ENCODE peak calls at places on chromosomes 6 and 20, in ten cellular contexts. C is lower lobe of right lung; Q is endothelial cell of umbilical vein; Z is astrocyte; A is A673; T is CD8-positive, alpha-beta T cell; K is CD8-positive, alpha-beta memory T cell; D is PC-3; I is ovary; G is fibroblast of villous mesenchyme. U is an unnamed sample.

GRCh38 chr20:19812056-19812455 is 54.0 kb downstream of the RIN2 start:
- DNase-seq in C (no peak), Q (no peak), T (no peak), A (no peak), G (peak), K (no peak), D (no peak), Z (peak), I (no peak), U (no peak)

GRCh38 chr20:41003143-41003932 is 25.3 kb upstream of the TOP1 start:
- DNase-seq in I (no peak), C (peak), Q (peak), T (peak), A (peak), Z (peak), G (peak), K (peak), D (peak), U (peak)

GRCh38 chr6:119076173-119076965 is 2.1 kb downstream of the FAM184A start:
- DNase-seq in C (no peak), Z (no peak), I (no peak), G (no peak), K (no peak), D (no peak), T (no peak), A (no peak), Q (no peak), U (no peak)

GRCh38 chr20:61874421-61875068 is 191.1 kb downstream of the TAF4 start:
- DNase-seq in Z (peak), C (no peak), T (no peak), I (no peak), G (peak), K (no peak), A (peak), Q (no peak), D (peak), U (no peak)

GRCh38 chr20:61360296-61360695 is 108.2 kb downstream of the CDH4 start:
- DNase-seq in Q (no peak), D (no peak), C (no peak), I (no peak), T (no peak), K (no peak), Z (no peak), A (no peak), G (no peak), U (no peak)

GRCh38 chr20:23492292-23492691 is 1.4 kb downstream of the CST8 start:
- DNase-seq in Z (no peak), A (no peak), G (no peak), K (no peak), Q (no peak), T (no peak), C (no peak), D (no peak), I (no peak), U (no peak)

GRCh38 chr20:59664389-59665055 is 60.2 kb downstream of the PHACTR3 start:
- DNase-seq in I (no peak), Z (no peak), T (no peak), C (no peak), G (no peak), A (no peak), K (no peak), D (no peak), Q (no peak), U (no peak)

GRCh38 chr6:35719830-35720733 is 16.8 kb upstream of the ARMC12 start:
- DNase-seq in D (no peak), Z (no peak), C (peak), G (peak), A (peak), Q (peak), K (no peak), T (no peak), I (peak), U (peak)

GRCh38 chr6:63765828-63766227 is 130.2 kb downstream of the PHF3 start:
- DNase-seq in A (no peak), I (no peak), Q (no peak), G (no peak), T (no peak), D (no peak), C (no peak), Z (no peak), K (no peak), U (no peak)

GRCh38 chr6:145360865-145361264 is 374.5 kb downstream of the EPM2A start:
- DNase-seq in Q (no peak), Z (no peak), T (no peak), A (no peak), C (no peak), I (no peak), G (no peak), K (no peak), D (no peak), U (no peak)

GRCh38 chr6:48765352-48765961 is 654.5 kb upstream of the PTCHD4 start:
- DNase-seq in T (no peak), D (peak), G (peak), K (no peak), Z (peak), I (no peak), A (peak), Q (peak), C (no peak), U (no peak)

GRCh38 chr6:159031826-159032225 is 13.0 kb downstream of the TAGAP start:
- DNase-seq in T (no peak), G (no peak), I (no peak), K (no peak), D (no peak), Q (no peak), A (no peak), Z (no peak), C (no peak), U (no peak)

GRCh38 chr6:159037746-159038290 is 7.0 kb downstream of the TAGAP start:
- DNase-seq in D (peak), G (no peak), Z (no peak), T (no peak), C (no peak), I (no peak), K (no peak), Q (no peak), A (no peak), U (no peak)

GRCh38 chr6:159036673-159037072 is 8.1 kb downstream of the TAGAP start:
- DNase-seq in G (no peak), K (peak), I (no peak), D (no peak), Q (no peak), A (no peak), T (no peak), Z (no peak), C (no peak), U (no peak)

GRCh38 chr6:159035891-159036290 is 8.9 kb downstream of the TAGAP start:
- DNase-seq in I (no peak), T (no peak), D (no peak), Z (no peak), Q (no peak), K (no peak), A (no peak), C (no peak), G (no peak), U (no peak)

GRCh38 chr6:159033160-159034049 is 11.4 kb downstream of the TAGAP start:
- DNase-seq in T (no peak), I (no peak), D (no peak), Q (no peak), Z (no peak), A (no peak), K (no peak), C (no peak), G (no peak), U (no peak)
- H3K4me3 ChIP-seq in T (no peak), I (no peak), D (no peak), Q (no peak), Z (no peak), A (no peak), K (no peak), C (no peak), G (no peak), U (no peak)

GRCh38 chr20:24918579-24919566 is 30.2 kb upstream of the CST7 start:
- DNase-seq in G (no peak), I (no peak), C (no peak), D (no peak), Z (no peak), Q (no peak), T (no peak), K (no peak), A (no peak), U (no peak)
- H3K4me3 ChIP-seq in G (no peak), I (no peak), C (no peak), D (no peak), Z (no peak), Q (no peak), T (no peak), K (no peak), A (no peak), U (no peak)

DNA sequence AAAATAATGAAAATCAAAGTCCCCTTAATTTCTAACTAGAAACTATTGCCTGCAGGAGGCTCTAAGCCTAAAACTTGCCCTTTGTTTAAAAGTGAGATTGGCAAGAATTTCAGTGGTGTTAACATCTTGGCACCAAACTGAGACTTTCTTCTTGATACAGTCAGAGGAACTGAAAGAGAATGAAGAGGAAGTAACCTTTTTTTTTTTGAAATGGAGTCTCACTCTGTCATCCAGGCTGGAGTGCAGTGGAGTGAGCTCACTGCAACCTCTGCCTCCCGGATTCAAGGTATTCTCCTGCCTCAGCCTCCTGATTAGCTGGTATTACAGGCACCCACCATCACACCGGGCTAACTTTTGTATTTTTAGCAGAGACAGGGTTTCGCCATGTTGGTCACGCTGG is 3.6 kb downstream of the DOP1A start:
- DNase-seq in T (no peak), K (no peak), G (no peak), A (peak), I (no peak), Q (peak), Z (no peak), C (no peak), D (no peak), U (no peak)
- H3K4me3 ChIP-seq in T (no peak), K (no peak), G (no peak), A (peak), I (no peak), Q (peak), Z (no peak), C (no peak), D (no peak), U (no peak)

DNA sequence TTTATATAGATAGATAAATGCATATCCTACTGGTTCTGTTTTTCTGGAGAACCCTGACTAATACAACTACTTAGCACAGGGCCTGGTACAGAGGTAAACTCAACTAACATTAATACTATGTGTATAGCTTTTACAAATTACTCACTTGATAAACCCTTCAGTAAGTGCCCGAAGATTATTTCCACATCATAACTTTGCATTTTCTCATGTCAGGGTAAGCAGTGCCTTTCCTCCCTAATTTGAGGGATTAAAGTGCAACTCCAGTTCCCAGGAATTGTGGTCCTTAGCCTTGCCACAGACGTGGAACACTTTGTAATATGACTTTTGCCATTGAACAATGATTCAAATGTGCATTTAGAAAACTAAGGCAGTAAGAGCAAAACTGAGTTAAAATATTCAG is 147.5 kb upstream of the SMLR1 start:
- DNase-seq in Z (peak), T (no peak), Q (no peak), G (peak), I (no peak), A (no peak), K (no peak), D (no peak), C (no peak), U (no peak)
- H3K4me3 ChIP-seq in Z (no peak), T (no peak), Q (no peak), G (no peak), I (no peak), A (no peak), K (no peak), D (no peak), C (no peak), U (no peak)

GRCh38 chr6:130218136-130218535 is 4.6 kb downstream of the SAMD3 start:
- DNase-seq in Q (no peak), G (no peak), C (no peak), D (no peak), A (no peak), K (no peak), I (no peak), T (no peak), Z (no peak), U (no peak)

GRCh38 chr6:130216630-130217029 is 6.1 kb downstream of the SAMD3 start:
- DNase-seq in K (no peak), T (no peak), D (no peak), C (no peak), G (no peak), Q (no peak), Z (no peak), A (no peak), I (no peak), U (no peak)

GRCh38 chr6:130212215-130212874 is 10.4 kb downstream of the SAMD3 start:
- DNase-seq in Q (no peak), I (no peak), T (no peak), Z (no peak), D (no peak), G (no peak), C (no peak), K (no peak), A (no peak), U (no peak)

GRCh38 chr6:130211697-130212096 is 11.1 kb downstream of the SAMD3 start:
- DNase-seq in Q (no peak), A (no peak), Z (no peak), G (no peak), K (no peak), C (no peak), D (no peak), I (no peak), T (no peak), U (no peak)

DNA sequence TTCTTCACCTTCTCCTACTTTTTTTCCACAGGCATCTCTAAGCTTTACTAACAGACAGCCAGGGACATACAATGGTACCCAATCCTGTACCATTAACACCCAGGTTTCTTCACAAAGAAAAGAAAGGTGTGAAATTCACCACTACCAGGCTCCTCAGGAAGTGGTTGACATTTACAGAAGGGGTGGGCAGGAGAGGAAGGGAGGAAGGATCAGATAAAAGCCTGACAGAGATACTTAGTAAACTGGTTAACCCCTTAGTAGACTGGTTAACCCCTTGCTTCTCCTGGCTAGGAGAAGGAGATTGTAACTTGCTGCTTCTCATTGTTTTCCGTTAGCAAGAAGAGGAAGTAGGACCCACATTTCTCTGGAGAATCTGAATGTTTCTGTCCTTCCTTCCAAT is 7.2 kb downstream of the SAMD3 start:
- DNase-seq in T (no peak), A (no peak), C (no peak), Z (no peak), I (no peak), Q (no peak), K (peak), D (no peak), G (no peak), U (no peak)
- H3K4me3 ChIP-seq in T (peak), A (no peak), C (no peak), Z (no peak), I (no peak), Q (no peak), K (peak), D (no peak), G (no peak), U (no peak)

GRCh38 chr20:50819344-50819743 is 24.5 kb downstream of the BCAS4 start:
- DNase-seq in K (no peak), I (no peak), D (no peak), T (no peak), Q (no peak), C (no peak), A (no peak), G (no peak), Z (no peak), U (no peak)
- H3K4me3 ChIP-seq in K (no peak), I (no peak), D (no peak), T (no peak), Q (no peak), C (no peak), A (no peak), G (no peak), Z (no peak), U (no peak)